ENCODE peak calls at places on chromosome 18, in nine cellular contexts. M is adrenal gland, S is IMR-90, L is A172, Y is breast epithelium, H is Right ventricle myocardium superior, F is GM19239, V is hypothalamus, J is cerebellum. P is an unnamed sample.

GRCh38 chr18:21004721-21005120 is 106.9 kb downstream of the ROCK1 start:
- DNase-seq in Y (no peak), S (peak), L (peak), F (no peak), M (peak), H (no peak), V (no peak), J (no peak), P (no peak)

GRCh38 chr18:35322486-35323258 is 21.5 kb downstream of the ZNF24 start:
- DNase-seq in S (no peak), V (no peak), J (no peak), H (no peak), Y (no peak), M (no peak), L (no peak), F (no peak), P (no peak)

GRCh38 chr18:3610818-3611217 is 160.8 kb downstream of the TGIF1 start:
- DNase-seq in L (no peak), J (no peak), Y (no peak), H (no peak), V (no peak), S (peak), M (no peak), F (no peak), P (no peak)

GRCh38 chr18:50099725-50100414 is 95.1 kb downstream of the MYO5B start:
- DNase-seq in H (no peak), F (peak), V (no peak), Y (no peak), M (no peak), S (peak), J (no peak), L (peak), P (peak)

GRCh38 chr18:32349728-32350395 is 120.8 kb downstream of the GAREM1 start:
- DNase-seq in M (peak), V (peak), J (peak), S (peak), H (peak), L (peak), F (no peak), Y (peak), P (no peak)

GRCh38 chr18:23867011-23867410 is 147.5 kb upstream of the TTC39C start:
- DNase-seq in S (no peak), V (no peak), M (no peak), J (no peak), L (no peak), H (no peak), F (no peak), Y (no peak), P (no peak)

GRCh38 chr18:26425148-26425531 is 123.2 kb downstream of the KCTD1 start:
- DNase-seq in H (no peak), J (no peak), S (peak), L (no peak), F (no peak), M (no peak), Y (no peak), V (no peak), P (no peak)

GRCh38 chr18:58298251-58299134 is 254.5 kb downstream of the NEDD4L start:
- DNase-seq in L (no peak), H (no peak), S (peak), V (no peak), F (no peak), Y (no peak), J (no peak), M (no peak), P (no peak)

GRCh38 chr18:8685141-8685913 is 20.0 kb upstream of the MTCL1 start:
- DNase-seq in H (no peak), F (no peak), V (no peak), S (peak), J (peak), M (peak), Y (no peak), L (peak), P (no peak)

GRCh38 chr18:12005542-12006487 is 24.5 kb downstream of the IMPA2 start:
- DNase-seq in M (no peak), J (no peak), F (no peak), S (no peak), V (no peak), H (no peak), L (peak), Y (no peak), P (no peak)

GRCh38 chr18:10322408-10322807 is 132.0 kb upstream of the APCDD1 start:
- DNase-seq in V (no peak), Y (no peak), M (no peak), H (no peak), S (peak), J (no peak), L (no peak), F (no peak), P (no peak)

GRCh38 chr18:21398121-21398520 is 156.1 kb downstream of the GREB1L start:
- DNase-seq in J (no peak), F (no peak), L (no peak), Y (no peak), H (no peak), S (no peak), V (no peak), M (no peak), P (no peak)

GRCh38 chr18:48818329-48819254 is 132.2 kb downstream of the SMAD7 start:
- DNase-seq in L (no peak), M (peak), S (no peak), Y (peak), F (no peak), V (no peak), J (no peak), H (no peak), P (no peak)

GRCh38 chr18:35936951-35937350 is 35.5 kb upstream of the RMP24 start:
- DNase-seq in F (no peak), L (no peak), Y (no peak), H (no peak), J (no peak), S (no peak), V (no peak), M (no peak), P (no peak)

GRCh38 chr18:24986611-24987270 is 365.2 kb downstream of the ZNF521 start:
- DNase-seq in M (no peak), S (peak), Y (no peak), H (no peak), V (no peak), F (no peak), J (no peak), L (no peak), P (no peak)

GRCh38 chr18:27843783-27844415 is 333.0 kb downstream of the CDH2 start:
- DNase-seq in H (no peak), L (peak), M (no peak), J (no peak), Y (no peak), S (peak), F (no peak), V (no peak), P (no peak)

GRCh38 chr18:21831413-21831831 is 90.8 kb downstream of the MIB1 start:
- DNase-seq in V (no peak), S (peak), Y (no peak), H (no peak), M (no peak), J (no peak), L (no peak), F (no peak), P (no peak)

GRCh38 chr18:59823611-59824195 is 76.1 kb upstream of the PMAIP1 start:
- DNase-seq in S (peak), F (no peak), V (peak), M (peak), H (no peak), J (peak), L (peak), Y (no peak), P (no peak)

GRCh38 chr18:46215902-46216723 is 111.9 kb downstream of the HAUS1 start:
- DNase-seq in H (no peak), M (no peak), S (no peak), L (no peak), V (no peak), J (no peak), Y (no peak), F (no peak), P (no peak)

GRCh38 chr18:58180738-58181353 is 136.8 kb downstream of the NEDD4L start:
- DNase-seq in V (no peak), J (peak), Y (no peak), F (peak), M (peak), H (no peak), S (peak), L (peak), P (peak)

GRCh38 chr18:23578891-23579653 is 7.2 kb downstream of the NPC1 start:
- DNase-seq in L (peak), Y (no peak), M (no peak), S (peak), V (no peak), H (no peak), J (no peak), F (no peak), P (no peak)

GRCh38 chr18:55179460-55180195 is 220.4 kb upstream of the CCDC68 start:
- DNase-seq in V (no peak), M (no peak), L (no peak), J (no peak), Y (no peak), S (peak), H (no peak), F (no peak), P (no peak)

GRCh38 chr18:68714356-68714706 is 577 bp downstream of the TMX3 start:
- DNase-seq in M (no peak), J (peak), F (no peak), H (no peak), L (no peak), S (no peak), Y (no peak), V (no peak), P (no peak)

GRCh38 chr18:35490894-35491688 is 6.7 kb downstream of the INO80C start:
- DNase-seq in M (no peak), H (no peak), F (no peak), V (no peak), J (no peak), S (no peak), L (no peak), Y (no peak), P (no peak)

P was measured in GM18507.